ENCODE peak calls at places on chromosomes 6 and 20, in seven cellular contexts. R, M, X, Q, F, B and K are unnamed samples.
A peak's percentile ranks its signal among the peaks of the same experiment; 100 is the strongest.

GRCh38 chr6:43428874-43429273 is 1.5 kb downstream of the ABCC10 start:
- DNase-seq in X (no peak), F (no peak), B (no peak), M (no peak), Q (no peak), R (peak; percentile 8), K (no peak)

GRCh38 chr20:34397096-34397495 is 34.0 kb downstream of the ITCH start:
- DNase-seq in X (no peak), R (no peak), Q (no peak), F (no peak), M (no peak), B (peak; percentile 36), K (no peak)

GRCh38 chr6:119444642-119445557 is 95.3 kb upstream of the MAN1A1 start:
- DNase-seq in X (no peak), M (no peak), Q (no peak), R (no peak), B (peak; percentile 56), F (no peak), K (no peak)

GRCh38 chr6:137351890-137352289 is 132.7 kb upstream of the IFNGR1 start:
- DNase-seq in X (peak; percentile 31), R (no peak), B (peak; percentile 38), M (no peak), Q (no peak), F (no peak), K (peak; percentile 30)

GRCh38 chr6:145600299-145600698 is 135.0 kb downstream of the EPM2A start:
- DNase-seq in Q (no peak), F (no peak), X (no peak), M (no peak), B (no peak), R (no peak), K (no peak)

GRCh38 chr6:56507517-56507916 is 135.2 kb downstream of the DST start:
- DNase-seq in B (peak; percentile 10), M (peak; percentile 43), F (no peak), R (no peak), Q (peak; percentile 33), X (peak; percentile 40), K (no peak)

GRCh38 chr20:44157061-44157460 is 29.9 kb downstream of the JPH2 start:
- DNase-seq in Q (no peak), M (no peak), R (no peak), B (no peak), X (no peak), F (no peak), K (no peak)

GRCh38 chr6:167825059-167825758 is 1.5 kb upstream of the AFDN start:
- DNase-seq in Q (no peak), B (peak; percentile 73), M (no peak), R (peak; percentile 51), F (no peak), X (peak; percentile 26), K (no peak)

GRCh38 chr6:7136859-7137334 is 29.1 kb downstream of the RREB1 start:
- DNase-seq in Q (no peak), M (no peak), B (no peak), F (no peak), X (peak; percentile 16), R (no peak), K (no peak)

GRCh38 chr6:311679-312220 is 19.5 kb downstream of the DUSP22 start:
- DNase-seq in M (peak; percentile 63), X (no peak), R (no peak), Q (peak; percentile 52), B (no peak), F (no peak), K (no peak)

GRCh38 chr20:60553095-60553494 is 594.9 kb downstream of the CDH26 start:
- DNase-seq in X (no peak), F (no peak), M (no peak), R (no peak), B (no peak), Q (no peak), K (no peak)

GRCh38 chr6:170297577-170298330 is 6.9 kb upstream of the DLL1 start:
- DNase-seq in X (no peak), R (no peak), B (no peak), F (no peak), M (no peak), Q (no peak), K (no peak)

GRCh38 chr6:150491796-150492142 is 107.9 kb upstream of the PLEKHG1 start:
- DNase-seq in F (no peak), Q (no peak), X (no peak), B (no peak), M (no peak), R (no peak), K (no peak)

GRCh38 chr6:75290558-75290957 is 6.0 kb upstream of the TMEM30A start:
- DNase-seq in B (no peak), M (no peak), F (no peak), R (no peak), Q (no peak), X (no peak), K (no peak)

GRCh38 chr20:14948416-14948815 is 611.0 kb upstream of the FLRT3 start:
- DNase-seq in R (no peak), X (no peak), B (no peak), F (no peak), Q (no peak), M (no peak), K (no peak)

GRCh38 chr6:3887150-3887700 is 38.1 kb downstream of the FAM50B start:
- DNase-seq in B (peak; percentile 71), F (no peak), X (no peak), R (peak; percentile 69), Q (no peak), M (no peak), K (peak; percentile 51)

GRCh38 chr20:3000852-3001523 is 42.4 kb upstream of the GNRH2 start:
- DNase-seq in X (no peak), F (peak; percentile 24), B (peak; percentile 78), Q (no peak), M (no peak), R (peak; percentile 85), K (peak; percentile 74)

GRCh38 chr20:13226367-13226766 is 5.3 kb downstream of the ISM1 start:
- DNase-seq in X (no peak), F (no peak), B (no peak), R (no peak), Q (no peak), M (no peak), K (no peak)

GRCh38 chr6:111861321-111861938 is 11.8 kb downstream of the FYN start:
- DNase-seq in M (no peak), R (no peak), Q (no peak), X (no peak), B (no peak), F (no peak), K (no peak)

GRCh38 chr6:40131675-40132074 is 197.4 kb upstream of the MOCS1 start:
- DNase-seq in Q (no peak), R (no peak), X (no peak), F (no peak), M (no peak), B (no peak), K (no peak)

GRCh38 chr20:2460752-2461424 is 9.7 kb downstream of the SNRPB start:
- DNase-seq in F (no peak), Q (no peak), R (no peak), M (no peak), B (no peak), X (no peak), K (no peak)

DNA sequence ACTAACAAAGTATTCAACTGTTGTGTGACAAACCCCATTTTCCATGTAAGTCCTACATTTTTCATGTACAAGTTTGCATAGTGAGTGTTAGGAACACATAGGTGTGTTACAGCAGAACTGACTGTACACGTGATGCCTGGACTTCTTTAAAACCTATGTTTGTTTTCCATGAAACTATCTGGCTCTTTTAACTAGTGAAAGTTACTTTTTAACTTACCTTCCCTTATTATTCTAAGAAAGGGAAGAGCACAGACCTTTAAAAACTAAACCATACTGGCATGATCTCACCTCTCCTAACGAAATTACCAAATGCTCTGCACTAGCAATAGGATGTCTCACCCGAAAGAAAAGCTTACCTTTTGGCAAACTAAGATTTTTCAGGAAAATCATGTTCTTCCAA is 87.8 kb downstream of the CENPW start:
- DNase-seq in B (no peak), Q (no peak), X (no peak), R (no peak), M (no peak), F (no peak), K (no peak)
- H3K4me3 ChIP-seq in B (no peak overlapping the region), Q (no peak overlapping the region), X (no peak overlapping the region), R (no peak overlapping the region), M (no peak overlapping the region), F (no peak overlapping the region), K (no peak overlapping the region)

DNA sequence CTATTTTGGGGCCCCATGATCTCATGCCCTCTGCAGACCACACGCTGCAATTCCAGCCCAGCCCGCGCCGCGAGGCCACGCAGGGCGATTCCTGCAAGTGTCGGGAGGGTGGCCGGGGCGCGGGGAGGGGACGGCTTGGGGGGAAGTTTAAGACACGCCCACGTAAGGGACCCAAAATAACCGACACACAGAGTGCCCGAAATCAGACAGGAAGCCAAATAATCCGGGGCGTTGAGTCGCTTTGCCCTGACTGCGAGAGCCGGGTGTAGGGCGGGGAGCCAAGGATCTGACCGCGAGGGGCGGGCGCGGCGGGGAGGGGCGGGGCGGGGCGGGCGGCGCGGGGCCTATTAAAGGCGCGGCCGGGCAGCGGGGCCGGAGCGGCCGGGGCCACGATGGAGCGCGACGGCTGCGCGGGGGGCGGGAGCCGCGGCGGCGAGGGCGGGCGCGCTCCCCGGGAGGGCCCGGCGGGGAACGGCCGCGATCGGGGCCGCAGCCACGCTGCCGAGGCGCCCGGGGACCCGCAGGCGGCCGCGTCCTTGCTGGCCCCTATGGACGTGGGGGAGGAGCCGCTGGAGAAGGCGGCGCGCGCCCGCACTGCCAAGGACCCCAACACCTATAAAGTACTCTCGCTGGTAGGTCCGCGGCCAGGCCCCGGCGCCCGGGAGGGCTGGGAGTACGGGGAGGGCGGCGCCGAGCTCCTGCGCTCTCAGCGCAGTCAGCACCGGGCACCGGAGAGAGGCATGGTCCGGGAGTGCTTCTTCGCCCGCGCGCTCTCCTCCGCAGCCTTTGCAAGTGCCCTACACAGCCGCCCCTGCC is at the start of gene ENPP1:
- DNase-seq in F (no peak), Q (peak; percentile 80), M (peak; percentile 80), R (peak; percentile 48), B (peak; percentile 89), X (peak; percentile 73), K (peak; percentile 63)
- TF ChIP-seq CTCF in F (no peak), Q (peak; percentile 21), M (peak; percentile 53), R (peak; percentile 29), B (peak; percentile 25), X (peak; percentile 35), K (peak; percentile 3)

GRCh38 chr6:10019851-10020250 is 395.0 kb downstream of the TFAP2A start:
- DNase-seq in R (no peak), X (no peak), M (no peak), Q (no peak), F (no peak), B (no peak), K (no peak)
- H3K4me3 ChIP-seq in R (no peak overlapping the region), X (no peak overlapping the region), M (no peak overlapping the region), Q (no peak overlapping the region), F (no peak overlapping the region), B (no peak overlapping the region), K (no peak overlapping the region)

GRCh38 chr6:116111552-116112528 is 11.2 kb downstream of the NT5DC1 start:
- DNase-seq in R (peak; percentile 67), M (no peak), Q (no peak), X (no peak), B (peak; percentile 65), F (peak; percentile 23), K (peak; percentile 39)

GRCh38 chr6:116118608-116119007 is 7.3 kb downstream of the COL10A1 start:
- DNase-seq in B (no peak), R (no peak), F (no peak), X (no peak), M (no peak), Q (no peak), K (peak; percentile 51)

GRCh38 chr6:116113386-116113785 is 12.5 kb downstream of the COL10A1 start:
- DNase-seq in B (no peak), Q (no peak), R (no peak), M (no peak), F (no peak), X (no peak), K (no peak)

GRCh38 chr6:116120430-116120829 is 5.5 kb downstream of the COL10A1 start:
- DNase-seq in M (no peak), R (no peak), F (no peak), B (no peak), Q (no peak), X (no peak), K (no peak)

GRCh38 chr6:116115781-116116180 is 10.2 kb downstream of the COL10A1 start:
- DNase-seq in M (no peak), X (no peak), F (no peak), Q (no peak), R (peak; percentile 36), B (peak; percentile 28), K (peak; percentile 13)
- TF ChIP-seq CTCF in M (peak; percentile 37), X (no peak), F (peak; percentile 27), Q (peak; percentile 40), R (peak; percentile 35), B (peak; percentile 31), K (peak; percentile 47)